ENCODE peak calls at places on chromosomes 16 and 17, in four cellular contexts. V, C, L and Y are unnamed samples.
A peak's percentile ranks its signal among the peaks of the same experiment; 100 is the strongest.

GRCh38 chr17:65677932-65678331 is 116.5 kb upstream of the AXIN2 start:
- DNase-seq in L (no peak), V (peak; percentile 29), C (no peak), Y (no peak)

GRCh38 chr16:87845807-87846619 is 23.3 kb downstream of the SLC7A5 start:
- DNase-seq in C (no peak), V (no peak), L (no peak), Y (no peak)

GRCh38 chr17:46772013-46772878 is 46.2 kb downstream of the WNT3 start:
- DNase-seq in C (peak; percentile 41), L (no peak), V (no peak), Y (no peak)

GRCh38 chr16:86089341-86089900 is 190.5 kb downstream of the IRF8 start:
- DNase-seq in V (no peak), L (no peak), C (no peak), Y (peak; percentile 35)

GRCh38 chr17:30380643-30381419 is 2.1 kb downstream of the CPD start:
- DNase-seq in C (no peak), V (no peak), L (no peak), Y (no peak)

GRCh38 chr17:71464241-71464640 is 656.6 kb upstream of the SOX9 start:
- DNase-seq in L (no peak), V (no peak), C (no peak), Y (no peak)

GRCh38 chr17:66448008-66448644 is 145.7 kb downstream of the PRKCA start:
- DNase-seq in V (no peak), C (no peak), L (no peak), Y (no peak)

GRCh38 chr16:87297918-87298631 is 19.1 kb downstream of the C16orf95 start:
- DNase-seq in C (no peak), V (peak; percentile 10), L (no peak), Y (no peak)

GRCh38 chr17:40341808-40342574 is 22.5 kb downstream of the GJD3 start:
- DNase-seq in L (peak; percentile 69), V (peak; percentile 50), C (peak; percentile 81), Y (peak; percentile 80)

GRCh38 chr17:44133918-44134476 is 7.7 kb upstream of the HROB start:
- DNase-seq in V (no peak), L (no peak), C (no peak), Y (no peak)

GRCh38 chr16:85600078-85600477 is 13.0 kb upstream of the GSE1 start:
- DNase-seq in C (no peak), V (no peak), L (no peak), Y (no peak)

GRCh38 chr17:28925912-28926365 is 23.1 kb upstream of the DHRS13 start:
- DNase-seq in C (no peak), V (peak; percentile 92), L (no peak), Y (no peak)

GRCh38 chr17:21524211-21524591 is 148.0 kb downstream of the KCNJ12 start:
- DNase-seq in C (no peak), L (no peak), V (peak; percentile 81), Y (no peak)

GRCh38 chr17:58527949-58528348 is 13.5 kb upstream of the MTMR4 start:
- DNase-seq in V (peak; percentile 46), L (no peak), C (no peak), Y (no peak)

GRCh38 chr17:5126719-5127488 is 11.1 kb downstream of the USP6 start:
- DNase-seq in L (no peak), V (no peak), C (no peak), Y (no peak)

GRCh38 chr17:5123343-5124124 is 7.7 kb downstream of the USP6 start:
- DNase-seq in L (no peak), V (no peak), C (peak; percentile 20), Y (peak; percentile 16)

GRCh38 chr17:5121186-5121841 is 5.5 kb downstream of the USP6 start:
- DNase-seq in L (no peak), V (no peak), C (peak; percentile 18), Y (no peak)

GRCh38 chr17:5120036-5120435 is 4.2 kb downstream of the USP6 start:
- DNase-seq in V (no peak), L (no peak), C (no peak), Y (no peak)

GRCh38 chr17:5122586-5123342 is 6.9 kb downstream of the USP6 start:
- DNase-seq in V (no peak), L (peak; percentile 11), C (peak; percentile 24), Y (no peak)
- H3K4me3 ChIP-seq in V (peak overlapping the region; percentile 63), L (peak overlapping the region; percentile 55), C (peak overlapping the region; percentile 46), Y (peak overlapping the region; percentile 83)

GRCh38 chr16:118857-119256 is 19.6 kb downstream of the NPRL3 start:
- DNase-seq in C (no peak), L (no peak), V (no peak), Y (no peak)

GRCh38 chr16:122342-122741 is 16.1 kb downstream of the NPRL3 start:
- DNase-seq in C (no peak), V (no peak), L (no peak), Y (no peak)

GRCh38 chr16:116015-116414 is 22.5 kb downstream of the NPRL3 start:
- DNase-seq in L (no peak), C (no peak), V (no peak), Y (no peak)

GRCh38 chr16:117381-118365 is 20.8 kb downstream of the NPRL3 start:
- DNase-seq in C (peak; percentile 73), L (no peak), V (peak; percentile 20), Y (no peak)

DNA sequence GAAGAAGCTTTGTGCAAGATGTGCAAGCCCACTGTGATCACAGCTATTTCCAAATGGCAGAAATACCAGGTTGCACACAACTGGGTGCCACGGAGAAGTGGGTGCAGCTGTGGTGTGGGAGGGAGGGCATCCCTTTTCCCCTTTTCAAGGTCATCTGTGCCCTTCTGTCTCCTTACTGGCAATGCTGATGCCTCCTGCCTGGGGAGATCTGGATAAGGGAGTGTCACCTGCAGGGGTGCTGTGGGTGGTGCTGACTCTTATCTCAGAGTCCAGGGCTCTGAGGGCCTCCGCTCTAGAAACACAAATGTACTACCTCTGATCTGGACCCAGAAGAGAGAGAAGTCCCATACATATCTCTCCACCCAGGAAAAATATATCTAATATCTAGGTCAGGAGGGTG is 18.6 kb downstream of the NPRL3 start:
- DNase-seq in C (no peak), L (no peak), V (no peak), Y (no peak)
- TF ChIP-seq POLR2A in C (no peak), L (no peak), V (no peak), Y (no peak)

GRCh38 chr16:55370762-55371482 is 46.9 kb downstream of the IRX6 start:
- DNase-seq in V (peak; percentile 8), L (peak; percentile 47), C (peak; percentile 33), Y (peak; percentile 56)
- H3K4me3 ChIP-seq in V (no peak overlapping the region), L (no peak overlapping the region), C (no peak overlapping the region), Y (peak overlapping the region; percentile 33)

DNA sequence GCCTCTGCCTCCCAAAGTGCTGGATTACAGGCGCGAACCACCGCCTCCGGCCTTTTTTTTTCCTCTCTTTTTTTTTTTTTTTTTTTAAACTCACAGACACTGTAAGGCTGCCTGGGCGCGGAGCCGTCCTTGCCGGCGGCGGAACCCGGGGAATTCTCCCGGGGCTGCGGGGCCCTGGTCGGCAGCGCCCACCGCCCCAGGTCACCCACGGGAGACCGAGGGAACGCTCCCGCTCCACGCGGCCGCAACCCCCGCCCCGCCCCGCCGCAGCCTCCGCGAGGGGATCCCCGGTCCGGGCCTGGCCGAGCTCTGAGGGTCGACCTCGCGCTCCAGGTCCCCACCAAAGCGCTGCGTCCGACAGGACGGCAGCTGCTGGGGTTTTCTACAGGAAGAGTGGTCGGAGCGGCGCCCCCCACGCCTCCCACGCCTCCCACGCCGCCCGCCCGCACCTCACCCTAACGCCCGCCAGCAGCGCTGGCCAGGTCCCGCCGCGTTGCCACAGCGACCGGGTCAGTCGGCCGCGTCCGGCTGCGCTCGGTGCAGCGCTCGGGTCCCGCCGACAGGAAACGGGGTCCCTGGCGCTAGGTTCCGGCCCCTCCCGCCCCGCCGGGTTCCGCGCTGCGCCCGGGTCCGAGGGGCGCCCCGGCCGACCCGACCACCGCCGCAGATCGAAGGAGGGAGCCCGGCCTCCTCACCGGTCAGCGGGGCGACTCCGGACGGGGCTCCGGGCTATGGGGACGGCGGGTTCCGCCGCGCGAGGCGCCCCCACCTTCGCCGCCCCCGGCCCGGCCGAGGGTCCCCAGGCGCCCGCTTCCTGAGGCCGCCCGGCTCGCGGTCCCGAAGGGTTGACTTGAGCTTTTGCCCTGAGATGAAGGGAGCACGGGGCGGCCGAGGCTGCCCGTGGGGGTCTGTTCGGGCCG is at the start of gene CCDC57:
- DNase-seq in V (peak; percentile 68), C (peak; percentile 87), L (peak; percentile 63), Y (peak; percentile 80)
- TF ChIP-seq POLR2A in V (no peak), C (no peak), L (no peak), Y (peak; percentile 11)

DNA sequence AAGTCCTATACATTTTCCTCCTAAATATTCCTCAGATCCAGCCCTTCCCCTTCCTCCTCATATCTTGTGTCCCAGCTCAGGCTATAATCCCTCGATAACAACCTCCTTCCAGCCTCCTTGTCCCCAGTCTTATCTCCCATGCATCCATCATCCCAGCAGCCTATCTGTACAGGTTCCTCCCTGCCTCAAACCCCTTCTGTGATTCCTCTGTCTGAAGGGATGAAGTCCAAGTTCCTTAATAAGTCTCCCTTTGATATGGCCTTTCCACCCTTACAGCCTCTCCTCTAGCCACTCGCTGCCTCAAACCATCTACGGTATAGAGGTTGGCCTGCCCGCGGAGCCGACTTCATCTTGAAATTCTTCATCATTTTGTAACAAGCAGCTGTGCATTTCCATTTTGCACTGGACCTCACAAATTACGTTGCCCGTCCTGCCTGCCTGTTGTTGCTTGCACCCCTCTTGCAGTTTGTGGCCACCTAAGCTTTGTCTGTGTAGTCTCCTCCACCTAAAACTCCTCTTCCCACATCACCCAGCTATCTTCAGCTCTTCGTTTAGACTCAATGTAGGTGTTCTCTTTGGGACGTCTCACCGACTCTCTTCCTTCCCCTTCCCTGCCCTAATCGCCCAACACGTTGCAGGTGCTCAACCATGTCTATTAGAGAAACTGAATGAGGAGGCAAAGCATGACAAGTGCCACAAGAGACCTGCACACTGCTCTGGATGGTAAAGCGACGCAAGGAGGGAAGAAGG is 763 bp upstream of the CDK5RAP3 start:
- DNase-seq in V (no peak), L (no peak), C (no peak), Y (no peak)
- H3K4me3 ChIP-seq in V (peak overlapping the region; percentile 21), L (peak overlapping the region; percentile 100), C (peak overlapping the region; percentile 33), Y (peak overlapping the region; percentile 14)

GRCh38 chr17:78865682-78866390 is 25.2 kb upstream of the USP36 start:
- DNase-seq in L (peak; percentile 81), C (peak; percentile 89), V (peak; percentile 80), Y (peak; percentile 62)

GRCh38 chr17:78861229-78861628 is 20.6 kb upstream of the USP36 start:
- DNase-seq in V (no peak), L (no peak), C (no peak), Y (no peak)

GRCh38 chr17:78864117-78864516 is 23.5 kb upstream of the USP36 start:
- DNase-seq in V (no peak), L (no peak), C (no peak), Y (no peak)

GRCh38 chr17:78859051-78859450 is 18.4 kb upstream of the USP36 start:
- DNase-seq in V (no peak), L (no peak), C (no peak), Y (no peak)

GRCh38 chr17:78862073-78863023 is 21.7 kb upstream of the USP36 start:
- DNase-seq in C (peak; percentile 76), V (peak; percentile 98), L (peak; percentile 79), Y (no peak)
- TF ChIP-seq POLR2A in C (no peak), V (peak; percentile 89), L (no peak), Y (no peak)

GRCh38 chr16:3027983-3028715 is 4.3 kb downstream of the THOC6 start:
- DNase-seq in V (peak; percentile 57), C (peak; percentile 94), L (peak; percentile 40), Y (peak; percentile 84)
- H3K4me3 ChIP-seq in V (no peak overlapping the region), C (peak overlapping the region; percentile 16), L (no peak overlapping the region), Y (no peak overlapping the region)

DNA sequence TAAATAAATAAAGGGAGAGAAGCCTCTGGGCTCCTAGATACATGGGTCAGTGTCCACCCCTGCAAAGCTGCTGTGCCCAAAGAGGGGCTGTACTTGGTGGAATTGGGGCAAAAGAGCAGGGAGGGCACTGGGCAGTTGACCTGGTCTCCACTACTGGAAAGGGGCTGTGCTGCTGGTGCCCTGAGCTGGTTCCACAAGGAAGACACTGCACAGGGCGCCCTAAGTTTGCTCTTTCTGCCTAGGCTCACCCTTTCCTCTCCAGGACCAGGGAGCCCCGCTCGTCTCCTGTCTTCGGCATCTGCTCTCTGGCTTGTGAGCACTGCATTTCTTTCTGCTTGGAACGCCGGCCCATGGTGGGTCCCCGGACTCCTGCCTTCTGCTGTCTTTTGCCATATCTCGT is 161.9 kb downstream of the SEC14L1 start:
- DNase-seq in L (no peak), C (no peak), V (no peak), Y (no peak)
- TF ChIP-seq POLR2A in L (no peak), C (no peak), V (no peak), Y (no peak)